ENCODE peak calls at places on chromosomes 16 and 17, in nine cellular contexts. T, Z, K, B, G, U, E, I and C are unnamed samples.

GRCh38 chr17:38735161-38735997 is 5.2 kb downstream of the CISD3 start:
- DNase-seq in T (no peak), Z (peak; percentile 53), K (peak; percentile 63), B (peak; percentile 44), G (peak; percentile 94), U (peak; percentile 73), E (peak; percentile 74), I (peak; percentile 93), C (peak; percentile 29)

GRCh38 chr17:3968886-3969524 is 4.8 kb upstream of the ATP2A3 start:
- DNase-seq in T (no peak), Z (no peak), K (no peak), B (no peak), G (no peak), U (no peak), E (no peak), I (no peak), C (no peak)

GRCh38 chr17:33905338-33905800 is 349.7 kb upstream of the CCL2 start:
- DNase-seq in T (no peak), Z (no peak), K (no peak), B (no peak), G (no peak), U (no peak), E (no peak), I (no peak), C (no peak)

GRCh38 chr17:54900457-54901229 is at the start of gene TOM1L1:
- DNase-seq in T (no peak), Z (peak; percentile 19), K (peak; percentile 79), B (peak; percentile 90), G (peak; percentile 97), U (peak; percentile 66), E (peak; percentile 88), I (no peak), C (no peak)

GRCh38 chr17:8189041-8189710 is 804 bp downstream of the BORCS6 start:
- DNase-seq in T (no peak), Z (no peak), K (peak; percentile 24), B (peak; percentile 21), G (peak; percentile 76), U (peak; percentile 23), E (peak; percentile 59), I (peak; percentile 91), C (no peak)

GRCh38 chr17:54270499-54270898 is 447.8 kb downstream of the KIF2B start:
- DNase-seq in T (no peak), Z (no peak), K (no peak), B (no peak), G (no peak), U (no peak), E (no peak), I (no peak), C (no peak)

GRCh38 chr17:8122391-8122922 is 1.4 kb downstream of the HES7 start:
- DNase-seq in T (no peak), Z (no peak), K (no peak), B (peak; percentile 32), G (peak; percentile 82), U (no peak), E (no peak), I (no peak), C (no peak)

GRCh38 chr17:41848788-41849187 is 11.2 kb downstream of the KLHL10 start:
- DNase-seq in T (no peak), Z (no peak), K (no peak), B (no peak), G (no peak), U (no peak), E (no peak), I (no peak), C (no peak)

GRCh38 chr17:51461578-51462004 is 201.2 kb downstream of the UTP18 start:
- DNase-seq in T (no peak), Z (peak; percentile 88), K (peak; percentile 37), B (peak; percentile 69), G (peak; percentile 97), U (peak; percentile 80), E (peak; percentile 52), I (no peak), C (peak; percentile 29)

GRCh38 chr17:52789829-52790228 is 631.3 kb upstream of the CA10 start:
- DNase-seq in T (no peak), Z (no peak), K (no peak), B (no peak), G (no peak), U (no peak), E (no peak), I (no peak), C (no peak)

GRCh38 chr16:66740533-66740932 is 10.9 kb downstream of the DYNC1LI2 start:
- DNase-seq in T (no peak), Z (no peak), K (no peak), B (peak; percentile 43), G (no peak), U (no peak), E (no peak), I (no peak), C (no peak)

GRCh38 chr16:9518054-9518453 is 426.6 kb downstream of the HAPSTR1 start:
- DNase-seq in T (no peak), Z (no peak), K (no peak), B (no peak), G (no peak), U (no peak), E (no peak), I (no peak), C (no peak)

GRCh38 chr17:43665038-43665386 is 3.3 kb upstream of the MEOX1 start:
- DNase-seq in T (no peak), Z (no peak), K (no peak), B (no peak), G (peak; percentile 78), U (no peak), E (no peak), I (no peak), C (no peak)

GRCh38 chr16:84700518-84701277 is 898 bp downstream of the USP10 start:
- DNase-seq in T (no peak), Z (peak; percentile 19), K (no peak), B (peak; percentile 23), G (peak; percentile 60), U (no peak), E (no peak), I (no peak), C (no peak)

GRCh38 chr16:88385831-88386815 is 3.4 kb downstream of the ZNF469 start:
- DNase-seq in T (no peak), Z (no peak), K (no peak), B (no peak), G (no peak), U (no peak), E (peak; percentile 36), I (peak; percentile 33), C (no peak)

GRCh38 chr17:7379134-7379533 is 1.8 kb upstream of the TNK1 start:
- DNase-seq in T (no peak), Z (no peak), K (no peak), B (no peak), G (no peak), U (no peak), E (no peak), I (no peak), C (no peak)

GRCh38 chr17:27596571-27597187 is 34.3 kb upstream of the LGALS9 start:
- DNase-seq in T (no peak), Z (no peak), K (no peak), B (no peak), G (no peak), U (no peak), E (no peak), I (no peak), C (no peak)

GRCh38 chr17:44350733-44351226 is 5.7 kb downstream of the GRN start:
- DNase-seq in T (no peak), Z (peak; percentile 56), K (peak; percentile 70), B (peak; percentile 64), G (peak; percentile 96), U (peak; percentile 87), E (peak; percentile 78), I (peak; percentile 92), C (peak; percentile 73)

GRCh38 chr17:71337903-71338302 is 782.9 kb upstream of the SOX9 start:
- DNase-seq in T (no peak), Z (no peak), K (no peak), B (no peak), G (no peak), U (no peak), E (no peak), I (no peak), C (no peak)

GRCh38 chr17:31510273-31511175 is 119.0 kb downstream of the RAB11FIP4 start:
- DNase-seq in T (no peak), Z (no peak), K (no peak), B (peak; percentile 11), G (no peak), U (no peak), E (no peak), I (peak; percentile 87), C (no peak)

GRCh38 chr16:75027520-75028300 is 28.9 kb downstream of the ZNRF1 start:
- DNase-seq in T (no peak), Z (no peak), K (no peak), B (peak; percentile 46), G (no peak), U (no peak), E (no peak), I (no peak), C (no peak)